ENCODE peak calls at places on chromosomes 4 and X, in six cellular contexts. T is immature natural killer cell; S is NAMALWA; P is NCI-H1048; H is stimulated activated CD8-positive, alpha-beta memory T cell treated with anti-CD3 and anti-CD28 coated beads, Interleukin-4, amount 100 ng/mL, for 48 hours; J is NCI-H748 treated with DMSO at 0.1 percent for 48 hours. U is an unnamed sample.

GRCh38 chrX:78548012-78548411 is 111.1 kb downstream of the RTL3 start:
- DNase-seq in T (no peak), S (no peak), P (no peak), H (no peak), J (no peak), U (no peak)

GRCh38 chr4:1042352-1043025 is 31.1 kb downstream of the FGFRL1 start:
- DNase-seq in T (no peak), S (no peak), P (no peak), H (no peak), J (no peak), U (no peak)

GRCh38 chrX:117995378-117995777 is 121.2 kb downstream of the KLHL13 start:
- DNase-seq in T (no peak), S (no peak), P (no peak), H (no peak), J (no peak), U (no peak)

GRCh38 chr4:164058775-164059174 is 564.3 kb downstream of the TMA16 start:
- DNase-seq in T (no peak), S (no peak), P (no peak), H (no peak), J (no peak), U (no peak)

GRCh38 chrX:150704030-150704613 is 10.9 kb downstream of the MTMR1 start:
- DNase-seq in T (no peak), S (no peak), P (no peak), H (peak), J (no peak), U (no peak)

GRCh38 chr4:11624370-11624769 is 195.7 kb upstream of the HS3ST1 start:
- DNase-seq in T (no peak), S (no peak), P (no peak), H (no peak), J (no peak), U (no peak)

GRCh38 chr4:165872443-165873297 is at the start of gene TLL1:
- DNase-seq in T (no peak), S (no peak), P (no peak), H (no peak), J (peak), U (no peak)

GRCh38 chrX:22952011-22952410 is 47.7 kb upstream of the DDX53 start:
- DNase-seq in T (no peak), S (no peak), P (no peak), H (no peak), J (no peak), U (no peak)

GRCh38 chr4:175427751-175428150 is 384.3 kb downstream of the GPM6A start:
- DNase-seq in T (no peak), S (no peak), P (no peak), H (no peak), J (no peak), U (no peak)

GRCh38 chr4:36226430-36227227 is 17.7 kb downstream of the ARAP2 start:
- DNase-seq in T (no peak), S (no peak), P (no peak), H (no peak), J (no peak), U (no peak)